ENCODE peak calls at places on chromosomes 2 and 18, in ten cellular contexts. One of them, this sample, is unnamed.

GRCh38 chr18:36899289-36899688 is 70.4 kb downstream of the KIAA1328 start:
- DNase-seq in ovary: no peak
- DNase-seq in tibial nerve: no peak
- DNase-seq in body of pancreas: no peak
- DNase-seq in testis: no peak
- DNase-seq in K562: peak
- DNase-seq in lower leg skin: no peak
- DNase-seq in right lobe of liver: no peak
- DNase-seq in adrenal gland: no peak
- DNase-seq in heart left ventricle: no peak
- DNase-seq in this sample: peak

GRCh38 chr2:238498188-238498587 is 71.5 kb downstream of the ASB1 start:
- DNase-seq in heart left ventricle: no peak
- DNase-seq in testis: no peak
- DNase-seq in ovary: no peak
- DNase-seq in K562: no peak
- DNase-seq in body of pancreas: no peak
- DNase-seq in lower leg skin: peak
- DNase-seq in adrenal gland: no peak
- DNase-seq in right lobe of liver: no peak
- DNase-seq in tibial nerve: no peak
- DNase-seq in this sample: no peak

GRCh38 chr18:55886886-55887285 is 298.9 kb upstream of the TCF4 start:
- DNase-seq in testis: no peak
- DNase-seq in K562: no peak
- DNase-seq in body of pancreas: no peak
- DNase-seq in adrenal gland: no peak
- DNase-seq in lower leg skin: no peak
- DNase-seq in ovary: no peak
- DNase-seq in right lobe of liver: no peak
- DNase-seq in tibial nerve: no peak
- DNase-seq in heart left ventricle: no peak
- DNase-seq in this sample: no peak

GRCh38 chr2:61988462-61989366 is 83.2 kb downstream of the COMMD1 start:
- DNase-seq in testis: no peak
- DNase-seq in heart left ventricle: no peak
- DNase-seq in K562: no peak
- DNase-seq in body of pancreas: no peak
- DNase-seq in right lobe of liver: peak
- DNase-seq in adrenal gland: no peak
- DNase-seq in ovary: no peak
- DNase-seq in lower leg skin: no peak
- DNase-seq in tibial nerve: no peak
- DNase-seq in this sample: no peak

GRCh38 chr18:39105095-39105494 is 1539.5 kb upstream of the CELF4 start:
- DNase-seq in K562: no peak
- DNase-seq in heart left ventricle: no peak
- DNase-seq in tibial nerve: no peak
- DNase-seq in right lobe of liver: no peak
- DNase-seq in ovary: no peak
- DNase-seq in adrenal gland: no peak
- DNase-seq in testis: no peak
- DNase-seq in lower leg skin: no peak
- DNase-seq in body of pancreas: no peak
- DNase-seq in this sample: no peak

GRCh38 chr18:24786027-24786426 is 325.6 kb downstream of the HRH4 start:
- DNase-seq in adrenal gland: no peak
- DNase-seq in heart left ventricle: no peak
- DNase-seq in ovary: no peak
- DNase-seq in body of pancreas: no peak
- DNase-seq in tibial nerve: no peak
- DNase-seq in lower leg skin: no peak
- DNase-seq in right lobe of liver: no peak
- DNase-seq in testis: no peak
- DNase-seq in K562: no peak
- DNase-seq in this sample: no peak

GRCh38 chr2:157809212-157809611 is 66.9 kb downstream of the ACVR1 start:
- DNase-seq in K562: no peak
- DNase-seq in ovary: no peak
- DNase-seq in right lobe of liver: no peak
- DNase-seq in testis: no peak
- DNase-seq in adrenal gland: no peak
- DNase-seq in tibial nerve: no peak
- DNase-seq in heart left ventricle: no peak
- DNase-seq in lower leg skin: no peak
- DNase-seq in body of pancreas: no peak
- DNase-seq in this sample: no peak

GRCh38 chr2:88448248-88448647 is 4.2 kb downstream of the FOXI3 start:
- DNase-seq in body of pancreas: no peak
- DNase-seq in ovary: no peak
- DNase-seq in tibial nerve: no peak
- DNase-seq in testis: no peak
- DNase-seq in adrenal gland: no peak
- DNase-seq in lower leg skin: peak
- DNase-seq in K562: no peak
- DNase-seq in heart left ventricle: no peak
- DNase-seq in right lobe of liver: no peak
- DNase-seq in this sample: no peak

GRCh38 chr2:88177556-88177955 is 7.4 kb downstream of the THNSL2 start:
- DNase-seq in right lobe of liver: no peak
- DNase-seq in testis: no peak
- DNase-seq in tibial nerve: no peak
- DNase-seq in K562: no peak
- DNase-seq in ovary: no peak
- DNase-seq in lower leg skin: no peak
- DNase-seq in adrenal gland: peak
- DNase-seq in body of pancreas: no peak
- DNase-seq in heart left ventricle: no peak
- DNase-seq in this sample: no peak

GRCh38 chr2:74567862-74568261 is 13.3 kb downstream of the DOK1 start:
- DNase-seq in right lobe of liver: no peak
- DNase-seq in tibial nerve: no peak
- DNase-seq in heart left ventricle: no peak
- DNase-seq in ovary: no peak
- DNase-seq in adrenal gland: no peak
- DNase-seq in K562: no peak
- DNase-seq in testis: no peak
- DNase-seq in body of pancreas: no peak
- DNase-seq in lower leg skin: no peak
- DNase-seq in this sample: no peak

GRCh38 chr2:129191530-129191929 is 787.9 kb upstream of the RAB6C start:
- DNase-seq in heart left ventricle: no peak
- DNase-seq in K562: no peak
- DNase-seq in adrenal gland: no peak
- DNase-seq in testis: no peak
- DNase-seq in tibial nerve: no peak
- DNase-seq in right lobe of liver: no peak
- DNase-seq in body of pancreas: no peak
- DNase-seq in lower leg skin: no peak
- DNase-seq in ovary: no peak
- DNase-seq in this sample: no peak

GRCh38 chr2:198471291-198471690 is 666.9 kb downstream of the PLCL1 start:
- DNase-seq in K562: no peak
- DNase-seq in tibial nerve: no peak
- DNase-seq in ovary: no peak
- DNase-seq in testis: no peak
- DNase-seq in heart left ventricle: no peak
- DNase-seq in lower leg skin: no peak
- DNase-seq in right lobe of liver: no peak
- DNase-seq in adrenal gland: no peak
- DNase-seq in body of pancreas: no peak
- DNase-seq in this sample: no peak

GRCh38 chr2:183219853-183220252 is 95.6 kb downstream of the NUP35 start:
- DNase-seq in tibial nerve: no peak
- DNase-seq in heart left ventricle: no peak
- DNase-seq in testis: no peak
- DNase-seq in right lobe of liver: no peak
- DNase-seq in body of pancreas: no peak
- DNase-seq in lower leg skin: no peak
- DNase-seq in adrenal gland: no peak
- DNase-seq in ovary: no peak
- DNase-seq in K562: no peak
- DNase-seq in this sample: no peak

GRCh38 chr2:72685666-72686065 is 140.2 kb downstream of the EXOC6B start:
- DNase-seq in lower leg skin: no peak
- DNase-seq in K562: no peak
- DNase-seq in testis: no peak
- DNase-seq in heart left ventricle: no peak
- DNase-seq in right lobe of liver: no peak
- DNase-seq in ovary: no peak
- DNase-seq in body of pancreas: no peak
- DNase-seq in adrenal gland: no peak
- DNase-seq in tibial nerve: no peak
- DNase-seq in this sample: no peak

GRCh38 chr2:96839288-96839874 is 4.4 kb downstream of the ANKRD23 start:
- DNase-seq in lower leg skin: no peak
- DNase-seq in testis: peak
- DNase-seq in ovary: peak
- DNase-seq in adrenal gland: no peak
- DNase-seq in tibial nerve: no peak
- DNase-seq in right lobe of liver: peak
- DNase-seq in body of pancreas: peak
- DNase-seq in K562: no peak
- DNase-seq in heart left ventricle: no peak
- DNase-seq in this sample: no peak

GRCh38 chr2:42978887-42979415 is 186.6 kb upstream of the HAAO start:
- DNase-seq in right lobe of liver: peak
- DNase-seq in lower leg skin: peak
- DNase-seq in body of pancreas: peak
- DNase-seq in heart left ventricle: no peak
- DNase-seq in ovary: peak
- DNase-seq in K562: no peak
- DNase-seq in tibial nerve: peak
- DNase-seq in adrenal gland: no peak
- DNase-seq in testis: no peak
- DNase-seq in this sample: no peak

GRCh38 chr2:241123816-241124536 is 21.9 kb upstream of the MTERF4 start:
- DNase-seq in body of pancreas: peak
- DNase-seq in adrenal gland: peak
- DNase-seq in ovary: no peak
- DNase-seq in right lobe of liver: peak
- DNase-seq in lower leg skin: no peak
- DNase-seq in testis: no peak
- DNase-seq in tibial nerve: no peak
- DNase-seq in heart left ventricle: no peak
- DNase-seq in K562: no peak
- DNase-seq in this sample: no peak

GRCh38 chr2:136894007-136894634 is 128.8 kb downstream of the THSD7B start:
- DNase-seq in lower leg skin: no peak
- DNase-seq in heart left ventricle: no peak
- DNase-seq in ovary: no peak
- DNase-seq in K562: no peak
- DNase-seq in right lobe of liver: no peak
- DNase-seq in body of pancreas: no peak
- DNase-seq in testis: no peak
- DNase-seq in adrenal gland: no peak
- DNase-seq in tibial nerve: no peak
- DNase-seq in this sample: no peak
- TF ChIP-seq POLR2A in lower leg skin: no peak
- TF ChIP-seq POLR2A in heart left ventricle: no peak
- TF ChIP-seq POLR2A in ovary: no peak
- TF ChIP-seq POLR2A in K562: no peak
- TF ChIP-seq POLR2A in right lobe of liver: no peak
- TF ChIP-seq POLR2A in body of pancreas: no peak
- TF ChIP-seq POLR2A in testis: no peak
- TF ChIP-seq POLR2A in adrenal gland: no peak
- TF ChIP-seq POLR2A in tibial nerve: no peak
- TF ChIP-seq POLR2A in this sample: no peak

GRCh38 chr2:55048514-55048924 is 1.7 kb downstream of the RTN4 start:
- DNase-seq in body of pancreas: peak
- DNase-seq in K562: peak
- DNase-seq in ovary: peak
- DNase-seq in right lobe of liver: no peak
- DNase-seq in heart left ventricle: no peak
- DNase-seq in adrenal gland: peak
- DNase-seq in testis: peak
- DNase-seq in lower leg skin: no peak
- DNase-seq in tibial nerve: no peak
- DNase-seq in this sample: peak

GRCh38 chr2:55051026-55051866 is 995 bp upstream of the RTN4 start:
- DNase-seq in ovary: peak
- DNase-seq in heart left ventricle: peak
- DNase-seq in adrenal gland: peak
- DNase-seq in right lobe of liver: no peak
- DNase-seq in K562: peak
- DNase-seq in tibial nerve: peak
- DNase-seq in body of pancreas: peak
- DNase-seq in lower leg skin: peak
- DNase-seq in testis: peak
- DNase-seq in this sample: peak

GRCh38 chr2:55049794-55050132 is 488 bp downstream of the RTN4 start:
- DNase-seq in right lobe of liver: peak
- DNase-seq in heart left ventricle: no peak
- DNase-seq in ovary: no peak
- DNase-seq in body of pancreas: peak
- DNase-seq in testis: no peak
- DNase-seq in K562: no peak
- DNase-seq in adrenal gland: no peak
- DNase-seq in lower leg skin: no peak
- DNase-seq in tibial nerve: no peak
- DNase-seq in this sample: no peak

GRCh38 chr2:55048925-55049793 is 1.1 kb downstream of the RTN4 start:
- DNase-seq in K562: peak
- DNase-seq in testis: peak
- DNase-seq in right lobe of liver: peak
- DNase-seq in adrenal gland: peak
- DNase-seq in lower leg skin: peak
- DNase-seq in body of pancreas: peak
- DNase-seq in tibial nerve: peak
- DNase-seq in ovary: peak
- DNase-seq in heart left ventricle: peak
- DNase-seq in this sample: peak

GRCh38 chr2:55050133-55050994 is at the start of gene RTN4:
- DNase-seq in tibial nerve: peak
- DNase-seq in testis: peak
- DNase-seq in adrenal gland: peak
- DNase-seq in ovary: peak
- DNase-seq in lower leg skin: peak
- DNase-seq in heart left ventricle: peak
- DNase-seq in K562: peak
- DNase-seq in right lobe of liver: peak
- DNase-seq in body of pancreas: peak
- DNase-seq in this sample: peak
- TF ChIP-seq POLR2A in tibial nerve: peak
- TF ChIP-seq POLR2A in testis: peak
- TF ChIP-seq POLR2A in adrenal gland: peak
- TF ChIP-seq POLR2A in ovary: peak
- TF ChIP-seq POLR2A in lower leg skin: no peak
- TF ChIP-seq POLR2A in heart left ventricle: peak
- TF ChIP-seq POLR2A in K562: peak
- TF ChIP-seq POLR2A in right lobe of liver: peak
- TF ChIP-seq POLR2A in body of pancreas: peak
- TF ChIP-seq POLR2A in this sample: peak

GRCh38 chr2:15840969-15841368 is 99.4 kb upstream of the MYCN start:
- DNase-seq in heart left ventricle: no peak
- DNase-seq in right lobe of liver: no peak
- DNase-seq in lower leg skin: peak
- DNase-seq in tibial nerve: no peak
- DNase-seq in K562: no peak
- DNase-seq in adrenal gland: peak
- DNase-seq in body of pancreas: no peak
- DNase-seq in testis: no peak
- DNase-seq in ovary: no peak
- DNase-seq in this sample: no peak
- TF ChIP-seq POLR2A in heart left ventricle: no peak
- TF ChIP-seq POLR2A in right lobe of liver: no peak
- TF ChIP-seq POLR2A in lower leg skin: no peak
- TF ChIP-seq POLR2A in tibial nerve: no peak
- TF ChIP-seq POLR2A in K562: no peak
- TF ChIP-seq POLR2A in adrenal gland: no peak
- TF ChIP-seq POLR2A in body of pancreas: no peak
- TF ChIP-seq POLR2A in testis: no peak
- TF ChIP-seq POLR2A in ovary: no peak
- TF ChIP-seq POLR2A in this sample: no peak

GRCh38 chr18:76450912-76451421 is 44.1 kb downstream of the ZNF516 start:
- DNase-seq in K562: no peak
- DNase-seq in right lobe of liver: no peak
- DNase-seq in body of pancreas: no peak
- DNase-seq in lower leg skin: peak
- DNase-seq in heart left ventricle: peak
- DNase-seq in adrenal gland: peak
- DNase-seq in tibial nerve: no peak
- DNase-seq in ovary: peak
- DNase-seq in testis: peak
- DNase-seq in this sample: peak
- TF ChIP-seq POLR2A in K562: no peak
- TF ChIP-seq POLR2A in right lobe of liver: no peak
- TF ChIP-seq POLR2A in body of pancreas: no peak
- TF ChIP-seq POLR2A in lower leg skin: no peak
- TF ChIP-seq POLR2A in heart left ventricle: no peak
- TF ChIP-seq POLR2A in adrenal gland: peak
- TF ChIP-seq POLR2A in tibial nerve: no peak
- TF ChIP-seq POLR2A in ovary: no peak
- TF ChIP-seq POLR2A in testis: no peak
- TF ChIP-seq POLR2A in this sample: peak

This sample was measured in erythroblast.